ENCODE peak calls at places on chromosomes 5 and 9, in ten cellular contexts. K, V, H, I, P, T, N, R, X and E are unnamed samples.
A peak's percentile ranks its signal among the peaks of the same experiment; 100 is the strongest.

GRCh38 chr5:31924005-31924404 is 250.1 kb downstream of the GOLPH3 start:
- DNase-seq in K (no peak), V (no peak), H (no peak), I (no peak), P (no peak), T (no peak), N (no peak), R (no peak), X (no peak), E (no peak)

GRCh38 chr9:80873861-80874260 is 815.5 kb downstream of the TLE1 start:
- DNase-seq in K (no peak), V (no peak), H (no peak), I (no peak), P (no peak), T (peak; percentile 69), N (no peak), R (no peak), X (no peak), E (no peak)

GRCh38 chr9:116877072-116877471 is 190.0 kb downstream of the TRIM32 start:
- DNase-seq in K (no peak), V (no peak), H (no peak), I (no peak), P (no peak), T (no peak), N (no peak), R (no peak), X (no peak), E (no peak)

GRCh38 chr5:108003178-108003577 is 332.4 kb upstream of the EFNA5 start:
- DNase-seq in K (peak; percentile 19), V (peak; percentile 4), H (no peak), I (peak; percentile 70), P (peak; percentile 66), T (peak; percentile 67), N (no peak), R (no peak), X (peak; percentile 72), E (no peak)

GRCh38 chr5:6468104-6468503 is 19.4 kb downstream of the UBE2QL1 start:
- DNase-seq in K (no peak), V (no peak), H (no peak), I (no peak), P (no peak), T (no peak), N (no peak), R (no peak), X (no peak), E (no peak)

GRCh38 chr5:127754259-127754658 is 51.1 kb downstream of the CCDC192 start:
- DNase-seq in K (no peak), V (no peak), H (no peak), I (no peak), P (peak; percentile 27), T (no peak), N (no peak), R (no peak), X (no peak), E (no peak)

GRCh38 chr5:26881901-26882300 is 156.5 kb downstream of the CDH9 start:
- DNase-seq in K (no peak), V (peak; percentile 5), H (no peak), I (no peak), P (no peak), T (no peak), N (no peak), R (no peak), X (no peak), E (no peak)

GRCh38 chr5:141369994-141370848 is at the start of gene PCDHGB3:
- DNase-seq in K (no peak), V (peak; percentile 34), H (no peak), I (no peak), P (no peak), T (no peak), N (no peak), R (no peak), X (peak; percentile 83), E (no peak)

GRCh38 chr5:176843673-176844072 is 33.3 kb downstream of the UNC5A start:
- DNase-seq in K (no peak), V (no peak), H (no peak), I (no peak), P (no peak), T (no peak), N (no peak), R (no peak), X (no peak), E (no peak)